ENCODE peak calls at places on chromosomes 13 and 19, in eight cellular contexts. One of them, this sample, is unnamed.

GRCh38 chr19:54247106-54247930 is 4.7 kb upstream of the LILRA6 start:
- DNase-seq in activated T-helper 1 cell treated with anti-CD3 and anti-CD28 coated beads, Interleukin-12 subunit alpha, Interleukin-12 subunit beta, Interleukin-2, Interleukin-4 antibody, amounts not matched to agents 30 ng/mL and 10 ng/mL and 1 ng/mL, durations not matched to agents 14 hours and 24 hours and 36 hours: no peak
- DNase-seq in body of pancreas: no peak
- DNase-seq in transverse colon: no peak
- DNase-seq in RCC 7860: no peak
- DNase-seq in frontal cortex: no peak
- DNase-seq in GM12864: no peak
- DNase-seq in T-helper 17 cell: no peak
- DNase-seq in this sample: no peak

GRCh38 chr19:41937525-41937924 is 9.3 kb upstream of the ERFL start:
- DNase-seq in activated T-helper 1 cell treated with anti-CD3 and anti-CD28 coated beads, Interleukin-12 subunit alpha, Interleukin-12 subunit beta, Interleukin-2, Interleukin-4 antibody, amounts not matched to agents 30 ng/mL and 10 ng/mL and 1 ng/mL, durations not matched to agents 14 hours and 24 hours and 36 hours: no peak
- DNase-seq in body of pancreas: no peak
- DNase-seq in transverse colon: no peak
- DNase-seq in RCC 7860: no peak
- DNase-seq in frontal cortex: no peak
- DNase-seq in GM12864: no peak
- DNase-seq in T-helper 17 cell: no peak
- DNase-seq in this sample: no peak

GRCh38 chr19:45564131-45564780 is 20.3 kb downstream of the OPA3 start:
- DNase-seq in activated T-helper 1 cell treated with anti-CD3 and anti-CD28 coated beads, Interleukin-12 subunit alpha, Interleukin-12 subunit beta, Interleukin-2, Interleukin-4 antibody, amounts not matched to agents 30 ng/mL and 10 ng/mL and 1 ng/mL, durations not matched to agents 14 hours and 24 hours and 36 hours: no peak
- DNase-seq in body of pancreas: no peak
- DNase-seq in transverse colon: no peak
- DNase-seq in RCC 7860: no peak
- DNase-seq in frontal cortex: no peak
- DNase-seq in GM12864: no peak
- DNase-seq in T-helper 17 cell: no peak
- DNase-seq in this sample: no peak

GRCh38 chr13:30800107-30800506 is 64.8 kb downstream of the ALOX5AP start:
- DNase-seq in activated T-helper 1 cell treated with anti-CD3 and anti-CD28 coated beads, Interleukin-12 subunit alpha, Interleukin-12 subunit beta, Interleukin-2, Interleukin-4 antibody, amounts not matched to agents 30 ng/mL and 10 ng/mL and 1 ng/mL, durations not matched to agents 14 hours and 24 hours and 36 hours: no peak
- DNase-seq in body of pancreas: no peak
- DNase-seq in transverse colon: no peak
- DNase-seq in RCC 7860: no peak
- DNase-seq in frontal cortex: no peak
- DNase-seq in GM12864: no peak
- DNase-seq in T-helper 17 cell: no peak
- DNase-seq in this sample: no peak

GRCh38 chr13:39554371-39554770 is 48.6 kb downstream of the LHFPL6 start:
- DNase-seq in activated T-helper 1 cell treated with anti-CD3 and anti-CD28 coated beads, Interleukin-12 subunit alpha, Interleukin-12 subunit beta, Interleukin-2, Interleukin-4 antibody, amounts not matched to agents 30 ng/mL and 10 ng/mL and 1 ng/mL, durations not matched to agents 14 hours and 24 hours and 36 hours: no peak
- DNase-seq in body of pancreas: no peak
- DNase-seq in transverse colon: no peak
- DNase-seq in RCC 7860: no peak
- DNase-seq in frontal cortex: no peak
- DNase-seq in GM12864: no peak
- DNase-seq in T-helper 17 cell: no peak
- DNase-seq in this sample: no peak

GRCh38 chr19:14561249-14561648 is 10.6 kb downstream of the NDUFB7 start:
- DNase-seq in activated T-helper 1 cell treated with anti-CD3 and anti-CD28 coated beads, Interleukin-12 subunit alpha, Interleukin-12 subunit beta, Interleukin-2, Interleukin-4 antibody, amounts not matched to agents 30 ng/mL and 10 ng/mL and 1 ng/mL, durations not matched to agents 14 hours and 24 hours and 36 hours: no peak
- DNase-seq in body of pancreas: no peak
- DNase-seq in transverse colon: no peak
- DNase-seq in RCC 7860: no peak
- DNase-seq in frontal cortex: no peak
- DNase-seq in GM12864: no peak
- DNase-seq in T-helper 17 cell: no peak
- DNase-seq in this sample: no peak

GRCh38 chr13:32309812-32310706 is 5.1 kb downstream of the ZAR1L start:
- DNase-seq in activated T-helper 1 cell treated with anti-CD3 and anti-CD28 coated beads, Interleukin-12 subunit alpha, Interleukin-12 subunit beta, Interleukin-2, Interleukin-4 antibody, amounts not matched to agents 30 ng/mL and 10 ng/mL and 1 ng/mL, durations not matched to agents 14 hours and 24 hours and 36 hours: peak
- DNase-seq in body of pancreas: no peak
- DNase-seq in transverse colon: peak
- DNase-seq in RCC 7860: peak
- DNase-seq in frontal cortex: peak
- DNase-seq in GM12864: peak
- DNase-seq in T-helper 17 cell: no peak
- DNase-seq in this sample: no peak

GRCh38 chr13:29550589-29550988 is 44.9 kb downstream of the SLC7A1 start:
- DNase-seq in activated T-helper 1 cell treated with anti-CD3 and anti-CD28 coated beads, Interleukin-12 subunit alpha, Interleukin-12 subunit beta, Interleukin-2, Interleukin-4 antibody, amounts not matched to agents 30 ng/mL and 10 ng/mL and 1 ng/mL, durations not matched to agents 14 hours and 24 hours and 36 hours: no peak
- DNase-seq in body of pancreas: no peak
- DNase-seq in transverse colon: no peak
- DNase-seq in RCC 7860: no peak
- DNase-seq in frontal cortex: no peak
- DNase-seq in GM12864: no peak
- DNase-seq in T-helper 17 cell: no peak
- DNase-seq in this sample: no peak

GRCh38 chr13:65508338-65508737 is 1721.8 kb downstream of the PCDH9 start:
- DNase-seq in activated T-helper 1 cell treated with anti-CD3 and anti-CD28 coated beads, Interleukin-12 subunit alpha, Interleukin-12 subunit beta, Interleukin-2, Interleukin-4 antibody, amounts not matched to agents 30 ng/mL and 10 ng/mL and 1 ng/mL, durations not matched to agents 14 hours and 24 hours and 36 hours: no peak
- DNase-seq in body of pancreas: no peak
- DNase-seq in transverse colon: no peak
- DNase-seq in RCC 7860: no peak
- DNase-seq in frontal cortex: no peak
- DNase-seq in GM12864: no peak
- DNase-seq in T-helper 17 cell: no peak
- DNase-seq in this sample: no peak

GRCh38 chr19:33192010-33192409 is 2.1 kb upstream of the LRP3 start:
- DNase-seq in activated T-helper 1 cell treated with anti-CD3 and anti-CD28 coated beads, Interleukin-12 subunit alpha, Interleukin-12 subunit beta, Interleukin-2, Interleukin-4 antibody, amounts not matched to agents 30 ng/mL and 10 ng/mL and 1 ng/mL, durations not matched to agents 14 hours and 24 hours and 36 hours: no peak
- DNase-seq in body of pancreas: no peak
- DNase-seq in transverse colon: no peak
- DNase-seq in RCC 7860: no peak
- DNase-seq in frontal cortex: no peak
- DNase-seq in GM12864: no peak
- DNase-seq in T-helper 17 cell: no peak
- DNase-seq in this sample: no peak